ENCODE peak calls at places on chromosome 1, in five cellular contexts. I is AG08396, C is NCI-H1105, J is SK-MEL-5, R is NCI-H1092 treated with DMSO at 0.1 percent for 48 hours. S is an unnamed sample.

GRCh38 chr1:117011334-117011733 is 9.8 kb downstream of the CD101 start:
- DNase-seq in I (no peak), C (no peak), J (peak), R (no peak), S (no peak)

GRCh38 chr1:240092301-240093119 is 827 bp downstream of the FMN2 start:
- DNase-seq in I (peak), C (no peak), J (peak), R (peak), S (no peak)

GRCh38 chr1:32623775-32624174 is 26.6 kb downstream of the ZBTB8OS start:
- DNase-seq in I (no peak), C (no peak), J (no peak), R (no peak), S (no peak)

GRCh38 chr1:99969729-99970591 is at the start of gene SLC35A3:
- DNase-seq in I (peak), C (peak), J (peak), R (peak), S (peak)

GRCh38 chr1:8371372-8371991 is 53.6 kb downstream of the SLC45A1 start:
- DNase-seq in I (peak), C (no peak), J (no peak), R (no peak), S (no peak)

GRCh38 chr1:153397056-153397923 is 6.4 kb upstream of the S100A8 start:
- DNase-seq in I (no peak), C (no peak), J (no peak), R (no peak), S (no peak)

GRCh38 chr1:97050501-97050900 is 328.9 kb downstream of the PTBP2 start:
- DNase-seq in I (no peak), C (peak), J (peak), R (peak), S (no peak)

GRCh38 chr1:208158640-208159541 is 85.3 kb downstream of the PLXNA2 start:
- DNase-seq in I (no peak), C (no peak), J (no peak), R (no peak), S (no peak)

GRCh38 chr1:72357411-72357810 is 75.1 kb upstream of the NEGR1 start:
- DNase-seq in I (peak), C (no peak), J (no peak), R (no peak), S (no peak)

S was measured in NCI-H510A.